ENCODE peak calls at places on chromosomes 2 and 18, in six cellular contexts. A, P, Q, H, Z and R are unnamed samples.

GRCh38 chr2:166302036-166302435 is 73.7 kb downstream of the SCN9A start:
- DNase-seq in A (no peak), P (no peak), Q (no peak), H (no peak), Z (no peak), R (no peak)

GRCh38 chr2:98936917-98937351 is 909 bp upstream of the CRACDL start:
- DNase-seq in A (peak; percentile 49), P (no peak), Q (peak; percentile 35), H (no peak), Z (peak; percentile 74), R (no peak)

GRCh38 chr2:17573085-17573805 is 32.7 kb downstream of the VSNL1 start:
- DNase-seq in A (no peak), P (no peak), Q (peak; percentile 40), H (peak; percentile 14), Z (no peak), R (no peak)

GRCh38 chr2:179438653-179439052 is 174.0 kb upstream of the SESTD1 start:
- DNase-seq in A (no peak), P (no peak), Q (no peak), H (no peak), Z (no peak), R (no peak)

GRCh38 chr2:148978736-148979135 is 59.8 kb upstream of the LYPD6B start:
- DNase-seq in A (no peak), P (no peak), Q (no peak), H (peak; percentile 6), Z (no peak), R (no peak)

GRCh38 chr2:94923196-94923595 is 52.0 kb downstream of the TEKT4 start:
- DNase-seq in A (no peak), P (peak; percentile 13), Q (no peak), H (no peak), Z (no peak), R (no peak)

GRCh38 chr2:57460875-57461274 is 585.7 kb upstream of the VRK2 start:
- DNase-seq in A (no peak), P (no peak), Q (no peak), H (peak; percentile 27), Z (no peak), R (no peak)

GRCh38 chr2:134207589-134208209 is 46.2 kb upstream of the MGAT5 start:
- DNase-seq in A (no peak), P (peak; percentile 42), Q (peak; percentile 93), H (peak; percentile 52), Z (peak; percentile 66), R (peak; percentile 55)

GRCh38 chr2:242098445-242099128 is 229.1 kb downstream of the RTP5 start:
- DNase-seq in A (no peak), P (peak; percentile 53), Q (no peak), H (no peak), Z (no peak), R (no peak)

GRCh38 chr2:177403822-177404221 is 11.2 kb downstream of the AGPS start:
- DNase-seq in A (no peak), P (no peak), Q (no peak), H (no peak), Z (no peak), R (no peak)

GRCh38 chr2:30108851-30109250 is 38.0 kb upstream of the YPEL5 start:
- DNase-seq in A (no peak), P (no peak), Q (no peak), H (no peak), Z (no peak), R (no peak)

GRCh38 chr2:219523031-219523671 is 8.9 kb downstream of the ASIC4 start:
- DNase-seq in A (no peak), P (no peak), Q (peak; percentile 57), H (no peak), Z (no peak), R (no peak)

GRCh38 chr2:210199186-210199765 is 26.0 kb downstream of the ACADL start:
- DNase-seq in A (peak; percentile 9), P (peak; percentile 41), Q (peak; percentile 19), H (peak; percentile 38), Z (no peak), R (no peak)

GRCh38 chr18:40056085-40056484 is 1898.9 kb upstream of the PIK3C3 start:
- DNase-seq in A (no peak), P (no peak), Q (no peak), H (no peak), Z (no peak), R (no peak)

GRCh38 chr2:144382848-144383247 is 137.1 kb downstream of the ZEB2 start:
- DNase-seq in A (no peak), P (no peak), Q (no peak), H (no peak), Z (no peak), R (no peak)

GRCh38 chr2:45173513-45173912 is 164.3 kb upstream of the SIX2 start:
- DNase-seq in A (no peak), P (peak; percentile 93), Q (no peak), H (peak; percentile 48), Z (peak; percentile 10), R (peak; percentile 29)

GRCh38 chr18:77002496-77002895 is 130.1 kb downstream of the MBP start:
- DNase-seq in A (no peak), P (no peak), Q (no peak), H (no peak), Z (no peak), R (no peak)

GRCh38 chr2:128686498-128686861 is 367.8 kb upstream of the HS6ST1 start:
- DNase-seq in A (no peak), P (no peak), Q (no peak), H (no peak), Z (no peak), R (no peak)

GRCh38 chr18:8373486-8373885 is 235.8 kb upstream of the RAB12 start:
- DNase-seq in A (no peak), P (no peak), Q (no peak), H (no peak), Z (no peak), R (no peak)

GRCh38 chr2:121721926-121722325 is 14.7 kb downstream of the NIFK start:
- DNase-seq in A (no peak), P (peak; percentile 92), Q (no peak), H (peak; percentile 83), Z (no peak), R (peak; percentile 90)

DNA sequence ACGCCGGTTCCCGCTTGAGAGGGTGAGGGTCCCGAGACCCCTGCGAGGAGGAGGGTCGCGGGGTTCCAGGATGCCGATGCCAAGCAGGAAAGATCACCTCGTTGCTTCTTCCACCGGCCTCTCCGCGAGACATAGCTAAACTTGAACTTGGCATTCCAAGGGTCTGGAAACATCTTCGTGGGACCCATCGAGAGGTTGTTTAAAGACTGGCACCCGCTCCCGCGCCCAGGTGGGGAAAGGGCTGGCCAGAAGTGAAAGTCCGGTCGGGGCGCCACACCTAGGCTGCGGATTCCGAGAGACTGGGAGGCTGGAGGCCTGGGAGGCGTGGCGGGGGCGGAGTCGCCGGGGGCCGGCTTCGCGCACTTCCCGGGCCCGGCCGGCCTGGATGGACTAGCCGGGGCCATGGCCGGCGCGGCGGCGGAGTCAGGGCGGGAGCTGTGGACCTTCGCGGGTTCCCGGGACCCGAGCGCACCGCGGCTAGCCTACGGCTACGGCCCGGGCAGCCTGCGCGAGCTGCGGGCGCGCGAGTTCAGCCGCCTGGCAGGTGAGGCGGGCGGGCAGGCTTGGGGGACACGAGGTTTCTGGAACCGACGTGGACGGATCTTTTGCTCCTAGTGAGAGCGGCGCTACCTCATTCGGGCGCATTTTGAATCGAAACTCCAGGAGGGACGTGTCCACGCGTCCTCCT is at the start of gene MOCOS:
- DNase-seq in A (peak; percentile 61), P (peak; percentile 42), Q (peak; percentile 73), H (peak; percentile 67), Z (peak; percentile 94), R (peak; percentile 85)
- H3K18ac ChIP-seq in A (peak within 1 kb of the TSS; percentile 81), P (peak within 1 kb of the TSS; percentile 75), Q (peak within 1 kb of the TSS; percentile 53), H (peak within 1 kb of the TSS; percentile 16), Z (peak within 1 kb of the TSS; percentile 53), R (no peak within 1 kb of the TSS)

GRCh38 chr2:202908186-202908585 is 3.3 kb downstream of the WDR12 start:
- DNase-seq in A (no peak), P (no peak), Q (no peak), H (no peak), Z (no peak), R (no peak)

GRCh38 chr2:202910687-202911086 is 786 bp downstream of the WDR12 start:
- DNase-seq in A (no peak), P (no peak), Q (no peak), H (no peak), Z (no peak), R (no peak)

GRCh38 chr2:202911203-202911512 is 315 bp downstream of the WDR12 start:
- DNase-seq in A (no peak), P (no peak), Q (no peak), H (no peak), Z (no peak), R (no peak)

GRCh38 chr2:202911513-202912341 is at the start of the genes CARF and WDR12:
- DNase-seq in A (peak; percentile 93), P (peak; percentile 95), Q (peak; percentile 97), H (peak; percentile 97), Z (peak; percentile 88), R (peak; percentile 92)

DNA sequence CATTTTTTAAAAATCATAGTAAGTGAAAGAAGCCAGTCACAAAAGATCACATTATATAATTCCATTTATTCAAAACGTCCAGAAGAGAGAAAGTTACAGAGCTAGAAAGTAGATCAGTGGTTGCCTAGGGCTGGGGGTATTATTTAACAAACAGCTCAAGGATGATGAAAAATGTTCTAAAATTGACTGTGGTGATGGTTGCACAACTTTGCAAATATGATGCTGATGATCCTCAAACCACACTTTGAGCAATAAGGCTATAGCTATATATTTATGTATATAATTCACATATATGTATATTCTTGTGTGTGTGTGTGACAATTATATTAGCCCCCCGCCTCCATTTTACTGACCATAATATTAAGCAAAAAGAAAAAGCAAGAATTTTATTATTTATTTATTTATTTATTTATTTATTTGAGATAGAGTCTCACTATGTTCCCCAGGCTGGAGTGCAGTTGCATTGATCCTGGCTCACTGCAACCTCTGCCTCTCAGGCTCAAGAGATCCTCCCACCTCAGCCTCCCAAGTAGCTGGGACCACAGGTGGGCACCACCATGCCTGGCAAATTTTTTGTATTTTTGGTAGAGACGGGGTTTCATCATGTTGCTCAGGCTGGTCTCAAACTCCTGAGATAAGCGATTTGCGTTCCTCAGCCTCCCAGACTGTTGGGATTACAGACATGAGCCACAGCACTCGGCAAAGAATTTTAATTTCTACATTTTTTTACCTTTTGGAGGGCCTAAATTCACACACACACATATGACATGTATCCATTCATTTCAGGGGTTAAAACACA is 1.9 kb downstream of the WDR12 start:
- DNase-seq in A (no peak), P (no peak), Q (no peak), H (no peak), Z (no peak), R (no peak)
- H3K4me3 ChIP-seq in A (peak overlapping the region; percentile 91), P (no peak overlapping the region), Q (no peak overlapping the region), H (no peak overlapping the region), Z (no peak overlapping the region), R (no peak overlapping the region)

GRCh38 chr2:138565251-138565598 is 63.7 kb downstream of the SPOPL start:
- DNase-seq in A (no peak), P (no peak), Q (no peak), H (no peak), Z (no peak), R (no peak)

GRCh38 chr2:138554123-138554522 is 52.6 kb downstream of the SPOPL start:
- DNase-seq in A (no peak), P (no peak), Q (no peak), H (no peak), Z (no peak), R (no peak)

GRCh38 chr2:138564586-138565250 is 63.1 kb downstream of the SPOPL start:
- DNase-seq in A (no peak), P (peak; percentile 39), Q (no peak), H (no peak), Z (no peak), R (no peak)

GRCh38 chr2:138559648-138560047 is 58.1 kb downstream of the SPOPL start:
- DNase-seq in A (no peak), P (no peak), Q (no peak), H (peak; percentile 5), Z (no peak), R (no peak)
- H3K36me3 ChIP-seq in A (peaks cover 55% of the 10 kb centered on the region), P (peaks cover 3% of the 10 kb centered on the region), Q (no peaks in the 10 kb centered on the region), H (peaks cover 66% of the 10 kb centered on the region), Z (no peaks in the 10 kb centered on the region), R (peaks cover 11% of the 10 kb centered on the region)

GRCh38 chr2:70523996-70524965 is 29.3 kb downstream of the TGFA start:
- DNase-seq in A (no peak), P (peak; percentile 34), Q (peak; percentile 81), H (no peak), Z (peak; percentile 53), R (peak; percentile 44)
- H3K18ac ChIP-seq in A (no peak overlapping the region), P (no peak overlapping the region), Q (no peak overlapping the region), H (no peak overlapping the region), Z (peak overlapping the region; percentile 73), R (no peak overlapping the region)